ENCODE peak calls at places on chromosome 4, in six cellular contexts. I is stomach, P is HepG2, T is thyroid gland, C is ovary, V is uterus. A is an unnamed sample. For H3K4me1, the result is how much of the 10 kb centered on the place peaks cover.

GRCh38 chr4:119244344-119244743 is 31.8 kb downstream of the USP53 start:
- DNase-seq in I (no peak), P (no peak), T (no peak), C (no peak), V (no peak), A (no peak)

GRCh38 chr4:57119054-57119651 is 9.0 kb upstream of the IGFBP7 start:
- DNase-seq in I (no peak), P (no peak), T (peak), C (peak), V (peak), A (peak)

GRCh38 chr4:38670939-38671593 is 7.1 kb downstream of the KLF3 start:
- DNase-seq in I (peak), P (no peak), T (no peak), C (no peak), V (no peak), A (no peak)

GRCh38 chr4:153465922-153466636 is at the start of gene TMEM131L:
- DNase-seq in I (peak), P (peak), T (peak), C (peak), V (peak), A (peak)

GRCh38 chr4:182495986-182496385 is 252.8 kb downstream of the TENM3 start:
- DNase-seq in I (no peak), P (no peak), T (no peak), C (no peak), V (no peak), A (no peak)

GRCh38 chr4:182124359-182124758 is 118.8 kb upstream of the TENM3 start:
- DNase-seq in I (no peak), P (no peak), T (no peak), C (no peak), V (no peak), A (no peak)

GRCh38 chr4:107155366-107155765 is 119.3 kb upstream of the DKK2 start:
- DNase-seq in I (no peak), P (no peak), T (no peak), C (no peak), V (no peak), A (no peak)

GRCh38 chr4:140095694-140096482 is 58.1 kb downstream of the MAML3 start:
- DNase-seq in I (no peak), P (no peak), T (peak), C (no peak), V (no peak), A (peak)

GRCh38 chr4:20960291-20960690 is 260.0 kb downstream of the PACRGL start:
- DNase-seq in I (no peak), P (no peak), T (peak), C (no peak), V (no peak), A (no peak)

GRCh38 chr4:153450545-153450917 is 15.6 kb upstream of the TMEM131L start:
- DNase-seq in I (no peak), P (no peak), T (no peak), C (no peak), V (no peak), A (no peak)

GRCh38 chr4:125750827-125751466 is 436.2 kb downstream of the FAT4 start:
- DNase-seq in I (no peak), P (peak), T (no peak), C (peak), V (peak), A (no peak)

GRCh38 chr4:170672571-170672970 is 582.8 kb upstream of the AADAT start:
- DNase-seq in I (no peak), P (no peak), T (no peak), C (no peak), V (no peak), A (no peak)

GRCh38 chr4:154614306-154614705 is 1.9 kb upstream of the FGG start:
- DNase-seq in I (no peak), P (no peak), T (no peak), C (no peak), V (no peak), A (no peak)

GRCh38 chr4:112550728-112551127 is 34.7 kb upstream of the NEUROG2 start:
- DNase-seq in I (no peak), P (no peak), T (no peak), C (no peak), V (no peak), A (no peak)

GRCh38 chr4:110904435-110905050 is 281.7 kb upstream of the PITX2 start:
- DNase-seq in I (no peak), P (no peak), T (no peak), C (no peak), V (no peak), A (no peak)

GRCh38 chr4:22238742-22239141 is 277.1 kb downstream of the ADGRA3 start:
- DNase-seq in I (no peak), P (peak), T (peak), C (no peak), V (no peak), A (no peak)

GRCh38 chr4:67700119-67700873 is 659 bp downstream of the UBA6 start:
- DNase-seq in I (no peak), P (no peak), T (no peak), C (no peak), V (no peak), A (no peak)

GRCh38 chr4:88606832-88607231 is 14.6 kb downstream of the HERC3 start:
- DNase-seq in I (no peak), P (no peak), T (no peak), C (no peak), V (no peak), A (no peak)

GRCh38 chr4:139655116-139655515 is 10.5 kb upstream of the MGST2 start:
- DNase-seq in I (no peak), P (peak), T (no peak), C (no peak), V (no peak), A (no peak)

GRCh38 chr4:80422727-80423404 is 87.3 kb downstream of the CFAP299 start:
- DNase-seq in I (no peak), P (no peak), T (no peak), C (no peak), V (no peak), A (no peak)

GRCh38 chr4:151226004-151226932 is 50.7 kb upstream of the PRSS48 start:
- DNase-seq in I (no peak), P (no peak), T (no peak), C (no peak), V (no peak), A (no peak)

GRCh38 chr4:15402146-15402545 is 25.7 kb upstream of the C1QTNF7 start:
- DNase-seq in I (no peak), P (no peak), T (no peak), C (no peak), V (no peak), A (no peak)

GRCh38 chr4:186699298-186699697 is 24.4 kb downstream of the FAT1 start:
- DNase-seq in I (peak), P (peak), T (no peak), C (no peak), V (no peak), A (peak)

GRCh38 chr4:23033796-23034195 is 341.1 kb downstream of the GBA3 start:
- DNase-seq in I (no peak), P (no peak), T (no peak), C (no peak), V (no peak), A (no peak)

GRCh38 chr4:15479089-15479912 is 9.6 kb downstream of the CC2D2A start:
- DNase-seq in I (peak), P (peak), T (peak), C (peak), V (peak), A (peak)

GRCh38 chr4:147940144-147940543 is 208.3 kb downstream of the ARHGAP10 start:
- DNase-seq in I (no peak), P (no peak), T (peak), C (no peak), V (no peak), A (no peak)

GRCh38 chr4:169335331-169335730 is 64.6 kb upstream of the SH3RF1 start:
- DNase-seq in I (no peak), P (no peak), T (no peak), C (no peak), V (no peak), A (no peak)

GRCh38 chr4:89929425-89930272 is 35.0 kb downstream of the MMRN1 start:
- DNase-seq in I (no peak), P (no peak), T (no peak), C (no peak), V (no peak), A (no peak)

GRCh38 chr4:10579700-10580099 is 104.9 kb downstream of the CLNK start:
- DNase-seq in I (no peak), P (no peak), T (no peak), C (no peak), V (no peak), A (no peak)

GRCh38 chr4:118154643-118155042 is 120.4 kb downstream of the NDST3 start:
- DNase-seq in I (no peak), P (no peak), T (no peak), C (no peak), V (no peak), A (no peak)

GRCh38 chr4:140790765-140791164 is 34.6 kb upstream of the TBC1D9 start:
- DNase-seq in I (no peak), P (no peak), T (no peak), C (no peak), V (no peak), A (peak)

GRCh38 chr4:112082954-112083586 is 62.2 kb upstream of the FAM241A start:
- DNase-seq in I (no peak), P (peak), T (no peak), C (no peak), V (no peak), A (no peak)

GRCh38 chr4:34046580-34046979 is 2197.7 kb downstream of the ARAP2 start:
- DNase-seq in I (no peak), P (no peak), T (no peak), C (no peak), V (no peak), A (no peak)

GRCh38 chr4:127586922-127587571 is 45.7 kb upstream of the INTU start:
- DNase-seq in I (no peak), P (peak), T (peak), C (no peak), V (no peak), A (no peak)

DNA sequence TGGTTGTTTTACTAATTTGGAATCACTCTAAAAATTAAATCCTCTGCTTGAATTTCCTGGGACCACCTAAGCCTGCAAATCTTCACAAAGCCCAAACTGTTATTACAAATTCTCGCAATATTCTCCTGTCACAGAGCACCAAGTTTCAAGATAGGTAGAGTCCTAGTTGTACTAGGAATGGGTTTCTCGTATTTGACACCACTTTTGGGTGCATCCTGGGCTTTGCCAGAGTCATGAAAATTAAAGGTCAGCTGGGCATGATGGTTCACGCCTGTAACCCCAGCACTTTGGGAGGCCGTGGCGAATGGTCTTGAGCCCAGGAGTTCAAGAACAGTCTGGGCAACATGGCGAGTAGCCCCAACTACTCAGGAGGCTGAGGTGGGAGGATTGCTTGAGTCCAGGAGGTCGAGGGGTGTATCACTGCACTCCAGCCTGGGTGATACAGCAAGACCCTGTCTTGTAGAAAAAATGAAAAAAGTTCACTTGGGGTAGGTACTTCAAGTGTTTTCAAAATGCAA is 30.6 kb upstream of the MANBA start:
- DNase-seq in I (no peak), P (no peak), T (no peak), C (no peak), V (no peak), A (no peak)
- TF ChIP-seq POLR2A in I (no peak), P (no peak), T (no peak), C (no peak), V (no peak), A (no peak)

DNA sequence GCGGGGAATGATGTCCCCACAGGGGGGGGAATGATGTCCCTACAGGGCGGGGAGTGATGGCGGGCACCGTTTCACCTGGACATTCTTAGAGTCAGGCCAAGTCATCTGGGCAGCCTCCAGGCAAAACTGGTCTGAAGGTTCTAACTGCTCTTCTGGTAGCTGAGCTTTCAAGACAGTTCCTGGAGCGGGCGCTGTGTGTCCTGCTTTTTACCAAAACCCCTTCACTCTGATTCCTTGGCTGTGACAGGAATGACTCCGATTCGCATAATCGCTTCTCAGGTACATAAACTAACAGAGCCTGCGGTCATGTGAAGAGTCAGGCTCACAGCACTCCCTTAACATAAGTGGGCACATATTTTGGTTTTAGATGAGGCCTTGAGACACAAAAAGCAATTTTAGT is 836.0 kb downstream of the TRIML1 start:
- DNase-seq in I (no peak), P (no peak), T (peak), C (no peak), V (no peak), A (no peak)
- H3K4me1 ChIP-seq in I (under half), P (under half), T (under half), C (under half), V (under half), A (under half)

GRCh38 chr4:94453534-94453963 is 1.8 kb downstream of the PDLIM5 start:
- DNase-seq in I (no peak), P (peak), T (no peak), C (no peak), V (no peak), A (no peak)

GRCh38 chr4:94452476-94453300 is 946 bp downstream of the PDLIM5 start:
- DNase-seq in I (peak), P (peak), T (peak), C (peak), V (peak), A (peak)

GRCh38 chr4:94451669-94452475 is at the start of gene PDLIM5:
- DNase-seq in I (peak), P (peak), T (peak), C (peak), V (peak), A (peak)

GRCh38 chr4:94455081-94455480 is 3.3 kb downstream of the PDLIM5 start:
- DNase-seq in I (peak), P (peak), T (peak), C (no peak), V (peak), A (peak)

DNA sequence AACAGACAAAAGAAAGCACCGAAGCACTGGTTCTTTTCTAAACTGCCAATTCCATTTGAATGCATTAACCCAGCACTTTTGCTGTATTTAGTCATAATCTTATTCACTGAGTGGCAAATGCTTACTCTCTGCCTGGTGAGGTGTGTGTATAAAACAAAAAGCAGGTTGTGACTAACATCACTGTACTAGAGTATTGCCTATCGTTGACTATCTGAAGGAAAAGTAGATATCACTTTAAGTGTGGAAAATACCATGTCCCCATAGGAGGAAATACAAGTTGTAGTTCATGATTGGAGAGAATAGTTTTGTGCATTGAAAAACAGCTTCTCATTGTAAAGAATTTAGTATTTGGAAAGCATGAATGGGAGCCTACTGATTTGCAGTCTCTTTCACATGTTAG is 2.7 kb downstream of the PDLIM5 start:
- DNase-seq in I (no peak), P (no peak), T (no peak), C (no peak), V (no peak), A (no peak)
- TF ChIP-seq POLR2A in I (no peak), P (no peak), T (no peak), C (no peak), V (no peak), A (no peak)

GRCh38 chr4:1015746-1016145 is 4.3 kb downstream of the FGFRL1 start:
- DNase-seq in I (no peak), P (no peak), T (no peak), C (no peak), V (no peak), A (no peak)

GRCh38 chr4:1015179-1015578 is 3.8 kb downstream of the FGFRL1 start:
- DNase-seq in I (no peak), P (no peak), T (no peak), C (no peak), V (no peak), A (no peak)

GRCh38 chr4:1012031-1012739 is 759 bp downstream of the FGFRL1 start:
- DNase-seq in I (peak), P (peak), T (peak), C (peak), V (peak), A (peak)

GRCh38 chr4:1013225-1014073 is 2.0 kb downstream of the FGFRL1 start:
- DNase-seq in I (no peak), P (no peak), T (no peak), C (peak), V (no peak), A (peak)

GRCh38 chr4:1014395-1015167 is 3.2 kb downstream of the FGFRL1 start:
- DNase-seq in I (no peak), P (no peak), T (no peak), C (no peak), V (no peak), A (no peak)
- H3K4me1 ChIP-seq in I (under half), P (under half), T (under half), C (under half), V (under half), A (half or more)

GRCh38 chr4:7515390-7515902 is 80.7 kb upstream of the PSAPL1 start:
- DNase-seq in I (no peak), P (peak), T (no peak), C (no peak), V (no peak), A (no peak)
- TF ChIP-seq POLR2A in I (no peak), P (no peak), T (no peak), C (no peak), V (no peak), A (no peak)

GRCh38 chr4:87058272-87059073 is 123.7 kb downstream of the AFF1 start:
- DNase-seq in I (no peak), P (no peak), T (peak), C (no peak), V (no peak), A (no peak)
- H3K4me1 ChIP-seq in I (under half), P (under half), T (half or more), C (under half), V (under half), A (half or more)

DNA sequence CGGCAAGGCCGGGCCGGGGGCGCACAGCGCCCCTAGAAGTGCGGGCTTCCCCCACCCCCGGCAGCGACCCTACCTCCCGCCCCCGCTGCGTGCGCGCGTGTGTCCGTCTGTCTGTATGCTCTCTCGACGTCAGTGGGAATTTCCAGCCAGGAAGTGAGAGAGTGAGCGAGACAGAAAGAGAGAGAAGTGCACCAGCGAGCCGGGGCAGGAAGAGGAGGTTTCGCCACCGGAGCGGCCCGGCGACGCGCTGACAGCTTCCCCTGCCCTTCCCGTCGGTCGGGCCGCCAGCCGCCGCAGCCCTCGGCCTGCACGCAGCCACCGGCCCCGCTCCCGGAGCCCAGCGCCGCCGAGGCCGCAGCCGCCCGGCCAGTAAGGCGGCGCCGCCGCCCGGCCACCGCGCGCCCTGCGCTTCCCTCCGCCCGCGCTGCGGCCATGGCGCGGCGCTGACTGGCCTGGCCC is at the start of gene NFKB1:
- DNase-seq in I (peak), P (peak), T (peak), C (peak), V (peak), A (peak)
- TF ChIP-seq POLR2A in I (no peak), P (peak), T (peak), C (no peak), V (no peak), A (peak)

DNA sequence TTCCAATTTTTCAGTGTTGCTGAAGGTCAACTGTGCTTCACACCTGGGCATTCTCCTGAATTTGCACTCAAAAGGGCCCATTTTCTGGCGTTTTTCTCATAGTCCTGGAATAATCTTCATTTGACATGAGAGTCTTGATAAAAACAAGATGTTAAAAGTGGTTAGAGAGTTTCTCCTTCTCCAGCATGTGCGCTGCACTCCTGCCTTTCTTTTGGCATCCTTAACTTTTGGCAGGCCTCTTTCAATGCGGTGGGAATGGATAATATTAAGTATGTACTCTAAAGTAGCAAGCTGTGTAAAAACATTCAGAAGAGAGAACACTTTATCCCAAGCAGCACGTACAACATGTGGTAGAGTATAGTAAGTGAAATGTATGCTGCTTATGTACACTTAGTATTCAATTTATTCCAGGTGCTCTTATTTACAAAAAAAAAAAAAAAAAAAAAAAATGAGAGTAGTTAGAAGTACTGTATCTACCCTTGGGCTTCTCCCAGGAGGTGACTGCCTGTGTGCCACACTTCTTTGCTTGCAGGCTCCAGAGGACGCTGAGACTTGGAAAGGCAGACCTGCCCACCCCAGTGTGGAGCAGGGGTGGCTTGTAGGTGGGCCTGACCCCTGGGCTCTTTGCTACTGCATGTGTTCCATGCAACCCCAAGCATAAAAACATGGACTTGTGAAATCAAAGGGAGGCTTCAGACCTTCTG is 3.9 kb downstream of the FGF2 start:
- DNase-seq in I (no peak), P (no peak), T (no peak), C (no peak), V (peak), A (no peak)
- H3K4me1 ChIP-seq in I (under half), P (under half), T (under half), C (under half), V (under half), A (under half)

A was measured in adrenal gland.